ENCODE peak calls at places on chromosomes 13 and 19, in nine cellular contexts. O is IMR-90, V is ovary, E is uterus, P is stomach, Q is tibial nerve, S is prostate gland, G is vagina, R is breast epithelium. U is an unnamed sample. For H3K4me1, the result is how much of the 10 kb centered on the place peaks cover.

GRCh38 chr19:2357279-2358206 is 2.5 kb upstream of the TMPRSS9 start:
- DNase-seq in O (no peak), V (no peak), E (no peak), P (no peak), Q (no peak), S (no peak), G (no peak), R (no peak), U (no peak)

GRCh38 chr13:48156466-48156865 is 61.6 kb upstream of the MED4 start:
- DNase-seq in O (no peak), V (no peak), E (no peak), P (peak), Q (no peak), S (no peak), G (no peak), R (no peak), U (no peak)

GRCh38 chr19:17351815-17352435 is 14.6 kb downstream of the GTPBP3 start:
- DNase-seq in O (no peak), V (no peak), E (no peak), P (no peak), Q (no peak), S (no peak), G (no peak), R (no peak), U (no peak)

GRCh38 chr19:51417107-51417806 is at the start of gene SIGLEC10:
- DNase-seq in O (no peak), V (no peak), E (no peak), P (peak), Q (no peak), S (no peak), G (no peak), R (no peak), U (no peak)

GRCh38 chr19:43525836-43526771 is 897 bp downstream of the ETHE1 start:
- DNase-seq in O (peak), V (no peak), E (no peak), P (peak), Q (no peak), S (peak), G (no peak), R (peak), U (peak)

GRCh38 chr19:7851623-7852500 is 21.8 kb downstream of the EVI5L start:
- DNase-seq in O (no peak), V (no peak), E (no peak), P (no peak), Q (no peak), S (no peak), G (no peak), R (no peak), U (no peak)

GRCh38 chr19:8391274-8392016 is 1.3 kb downstream of the RAB11B start:
- DNase-seq in O (no peak), V (no peak), E (no peak), P (peak), Q (no peak), S (no peak), G (no peak), R (no peak), U (no peak)

GRCh38 chr13:109166807-109167206 is 537.4 kb downstream of the MYO16 start:
- DNase-seq in O (no peak), V (no peak), E (no peak), P (no peak), Q (no peak), S (no peak), G (no peak), R (no peak), U (no peak)

GRCh38 chr19:12913871-12914690 is 5.0 kb downstream of the SYCE2 start:
- DNase-seq in O (no peak), V (no peak), E (no peak), P (no peak), Q (no peak), S (no peak), G (no peak), R (peak), U (peak)

GRCh38 chr13:93529961-93530360 is 303.4 kb downstream of the GPC6 start:
- DNase-seq in O (peak), V (no peak), E (no peak), P (no peak), Q (no peak), S (no peak), G (no peak), R (no peak), U (no peak)

GRCh38 chr13:82772802-82773201 is 1109.5 kb downstream of the SLITRK1 start:
- DNase-seq in O (peak), V (no peak), E (no peak), P (no peak), Q (no peak), S (no peak), G (no peak), R (no peak), U (no peak)

GRCh38 chr19:16143399-16144215 is at the start of gene HSH2D:
- DNase-seq in O (no peak), V (no peak), E (no peak), P (peak), Q (no peak), S (peak), G (no peak), R (peak), U (peak)

GRCh38 chr13:95659500-95659899 is 15.0 kb upstream of the DZIP1 start:
- DNase-seq in O (no peak), V (no peak), E (no peak), P (no peak), Q (no peak), S (no peak), G (no peak), R (no peak), U (no peak)

GRCh38 chr13:73874460-73874859 is 259.7 kb downstream of the KLF12 start:
- DNase-seq in O (no peak), V (no peak), E (no peak), P (no peak), Q (no peak), S (no peak), G (no peak), R (no peak), U (no peak)

GRCh38 chr19:7188682-7189629 is 105.3 kb downstream of the INSR start:
- DNase-seq in O (no peak), V (no peak), E (peak), P (no peak), Q (no peak), S (no peak), G (no peak), R (no peak), U (no peak)

GRCh38 chr19:56312337-56312736 is 2.3 kb downstream of the ZSCAN5A start:
- DNase-seq in O (no peak), V (no peak), E (no peak), P (no peak), Q (no peak), S (no peak), G (no peak), R (no peak), U (no peak)

GRCh38 chr19:38640368-38640767 is 7.1 kb upstream of the ACTN4 start:
- DNase-seq in O (peak), V (no peak), E (no peak), P (no peak), Q (no peak), S (no peak), G (no peak), R (no peak), U (no peak)

GRCh38 chr19:57803265-57803593 is 11.5 kb downstream of the ZNF552 start:
- DNase-seq in O (no peak), V (no peak), E (no peak), P (no peak), Q (no peak), S (no peak), G (no peak), R (no peak), U (no peak)

GRCh38 chr13:85538957-85539356 is 260.3 kb downstream of the SLITRK6 start:
- DNase-seq in O (no peak), V (no peak), E (no peak), P (no peak), Q (no peak), S (no peak), G (no peak), R (no peak), U (no peak)

GRCh38 chr13:89903115-89903514 is 1444.4 kb upstream of the MIR17HG start:
- DNase-seq in O (no peak), V (no peak), E (no peak), P (no peak), Q (no peak), S (no peak), G (no peak), R (no peak), U (no peak)

GRCh38 chr13:43273362-43273761 is 250.0 kb downstream of the DNAJC15 start:
- DNase-seq in O (peak), V (no peak), E (no peak), P (no peak), Q (no peak), S (no peak), G (no peak), R (no peak), U (no peak)

GRCh38 chr13:45441633-45442032 is 23.1 kb upstream of the COG3 start:
- DNase-seq in O (peak), V (no peak), E (no peak), P (no peak), Q (no peak), S (no peak), G (no peak), R (no peak), U (no peak)

GRCh38 chr19:18800636-18801035 is 9.5 kb upstream of the COMP start:
- DNase-seq in O (no peak), V (no peak), E (no peak), P (no peak), Q (no peak), S (no peak), G (no peak), R (no peak), U (no peak)

GRCh38 chr19:2494084-2494446 is 18.1 kb downstream of the GADD45B start:
- DNase-seq in O (peak), V (no peak), E (no peak), P (no peak), Q (no peak), S (no peak), G (no peak), R (no peak), U (peak)

GRCh38 chr13:101449971-101450748 is 2.3 kb upstream of the ITGBL1 start:
- DNase-seq in O (peak), V (no peak), E (no peak), P (no peak), Q (no peak), S (no peak), G (no peak), R (peak), U (no peak)

GRCh38 chr19:12789098-12789903 is 2.0 kb upstream of the JUNB start:
- DNase-seq in O (peak), V (no peak), E (peak), P (no peak), Q (no peak), S (no peak), G (no peak), R (no peak), U (no peak)

GRCh38 chr13:111897178-111897845 is 169.6 kb upstream of the SOX1 start:
- DNase-seq in O (no peak), V (no peak), E (no peak), P (no peak), Q (no peak), S (no peak), G (peak), R (no peak), U (no peak)

GRCh38 chr19:5838437-5839311 is 828 bp downstream of the FUT6 start:
- DNase-seq in O (no peak), V (no peak), E (no peak), P (no peak), Q (no peak), S (no peak), G (no peak), R (no peak), U (no peak)
- TF ChIP-seq POLR2A in O (no peak), V (no peak), E (no peak), P (no peak), Q (no peak), S (no peak), G (no peak), R (no peak), U (no peak)

GRCh38 chr19:35738021-35738886 is 4.0 kb downstream of the IGFLR1 start:
- DNase-seq in O (no peak), V (no peak), E (no peak), P (no peak), Q (no peak), S (no peak), G (no peak), R (no peak), U (no peak)

GRCh38 chr19:35734889-35735288 is 7.4 kb downstream of the IGFLR1 start:
- DNase-seq in O (no peak), V (no peak), E (no peak), P (no peak), Q (no peak), S (no peak), G (no peak), R (no peak), U (no peak)

GRCh38 chr19:35738887-35739229 is 3.4 kb downstream of the IGFLR1 start:
- DNase-seq in O (no peak), V (peak), E (no peak), P (no peak), Q (no peak), S (no peak), G (no peak), R (no peak), U (no peak)

GRCh38 chr19:35739275-35740107 is 2.8 kb downstream of the IGFLR1 start:
- DNase-seq in O (no peak), V (peak), E (no peak), P (no peak), Q (no peak), S (no peak), G (no peak), R (no peak), U (no peak)

DNA sequence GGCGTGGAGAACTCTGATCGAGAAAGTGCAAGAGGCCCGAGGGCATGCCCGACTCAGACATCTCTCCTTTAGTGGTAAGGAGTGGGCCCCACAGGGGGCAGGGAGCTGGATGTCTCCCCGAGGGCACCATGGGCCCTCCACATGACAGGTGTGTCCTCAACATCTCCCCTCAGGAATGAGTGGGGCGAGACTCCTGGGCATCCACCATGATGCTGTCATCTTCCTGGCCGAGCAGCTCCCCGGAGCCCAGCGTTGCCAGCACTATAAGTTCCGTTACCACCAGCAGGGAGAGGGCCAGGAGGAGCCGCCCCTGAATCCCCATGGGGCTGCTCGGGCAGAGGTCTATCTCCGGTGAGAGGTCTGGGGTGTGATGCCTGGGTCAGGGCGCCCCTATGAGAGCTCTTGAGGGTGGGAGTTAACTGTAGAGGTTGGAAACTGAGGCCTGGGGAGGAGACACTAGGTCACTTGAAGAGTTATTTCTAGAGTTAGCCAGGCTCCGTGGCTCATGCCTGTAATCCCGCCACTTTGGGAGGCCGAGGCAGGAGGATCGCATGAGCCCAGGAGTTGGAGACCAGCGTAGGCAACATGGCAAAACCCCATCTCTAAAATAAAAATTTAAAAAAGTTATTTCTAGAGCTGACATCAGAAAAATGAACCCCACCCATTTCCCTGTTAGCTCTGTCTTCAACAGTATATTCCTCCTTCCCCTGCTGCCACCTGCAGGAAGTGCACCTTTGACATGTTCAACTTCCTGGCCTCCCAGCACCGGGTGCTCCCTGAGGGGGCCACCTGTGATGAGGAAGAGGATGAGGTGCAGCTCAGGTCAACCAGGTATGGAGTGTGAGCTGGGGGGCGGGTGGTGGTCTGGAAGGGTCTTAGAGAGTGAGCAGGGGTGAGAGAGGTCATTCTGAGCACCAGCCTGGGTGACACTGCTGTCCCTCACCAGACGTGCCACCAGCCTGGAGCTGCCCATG is 5.1 kb downstream of the IGFLR1 start:
- DNase-seq in O (no peak), V (no peak), E (no peak), P (no peak), Q (no peak), S (no peak), G (no peak), R (no peak), U (no peak)
- TF ChIP-seq CTCF in O (no peak), V (no peak), E (no peak), P (no peak), Q (no peak), S (no peak), G (no peak), R (no peak), U (no peak)

GRCh38 chr19:10747271-10747670 is 29.4 kb downstream of the DNM2 start:
- DNase-seq in O (no peak), V (no peak), E (no peak), P (peak), Q (no peak), S (no peak), G (no peak), R (no peak), U (no peak)
- H3K4me1 ChIP-seq in O (under half), V (under half), E (under half), P (half or more), Q (under half), S (under half), G (half or more), R (under half), U (half or more)

DNA sequence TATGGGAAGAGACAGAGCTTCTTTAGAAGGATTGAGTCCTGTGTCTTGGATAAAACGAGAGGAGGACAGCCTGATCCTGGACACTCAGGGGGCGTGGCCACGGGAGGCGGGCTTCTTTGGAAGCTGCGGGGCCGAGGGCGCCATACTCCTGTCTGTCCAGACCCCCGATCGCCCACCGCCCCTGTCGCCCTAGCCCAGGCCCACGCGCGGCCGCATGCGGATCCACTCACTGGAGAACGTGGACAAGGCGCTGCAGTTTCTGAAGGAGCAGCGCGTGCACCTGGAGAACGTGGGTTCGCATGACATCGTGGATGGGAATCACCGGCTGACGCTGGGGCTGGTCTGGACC is 23.1 kb downstream of the SPTBN4 start:
- DNase-seq in O (no peak), V (no peak), E (no peak), P (no peak), Q (no peak), S (no peak), G (no peak), R (no peak), U (no peak)
- TF ChIP-seq POLR2A in O (no peak), V (no peak), E (no peak), P (no peak), Q (no peak), S (no peak), G (no peak), R (no peak), U (no peak)